ENCODE peak calls at places on chromosomes 3 and 15, in seven cellular contexts. B is IMR-90, Y is stomach, E is body of pancreas, K is erythroblast, J is uterus, C is ovary. U is an unnamed sample.

GRCh38 chr3:53775018-53775417 is 71.2 kb downstream of the CHDH start:
- DNase-seq in C (no peak), J (no peak), Y (no peak), E (no peak), K (no peak), B (no peak), U (no peak)

GRCh38 chr3:54931182-54931581 is 3.3 kb upstream of the LRTM1 start:
- DNase-seq in E (no peak), K (no peak), C (no peak), B (no peak), Y (no peak), J (no peak), U (no peak)

GRCh38 chr3:58059349-58060321 is 51.4 kb downstream of the FLNB start:
- DNase-seq in B (peak; percentile 99), J (peak; percentile 91), Y (peak; percentile 34), E (peak; percentile 65), C (peak; percentile 74), K (peak; percentile 93), U (no peak)

GRCh38 chr15:84034831-84035753 is 200.5 kb upstream of the GOLGA6L4 start:
- DNase-seq in E (peak; percentile 24), Y (no peak), J (no peak), B (peak; percentile 55), K (no peak), C (no peak), U (peak; percentile 4)

GRCh38 chr15:100571592-100572167 is 30.3 kb downstream of the LINS1 start:
- DNase-seq in Y (no peak), C (no peak), J (no peak), K (no peak), E (no peak), B (no peak), U (no peak)

GRCh38 chr3:71219744-71220638 is 363.5 kb downstream of the FOXP1 start:
- DNase-seq in E (no peak), B (no peak), Y (no peak), K (no peak), C (no peak), J (no peak), U (no peak)

GRCh38 chr15:99712415-99712814 is 20.8 kb downstream of the LYSMD4 start:
- DNase-seq in E (no peak), J (no peak), B (no peak), K (no peak), C (no peak), Y (no peak), U (no peak)

GRCh38 chr3:156723182-156723619 is 48.8 kb downstream of the TIPARP start:
- DNase-seq in J (no peak), Y (no peak), C (no peak), K (no peak), E (no peak), B (peak; percentile 53), U (no peak)

GRCh38 chr3:130811552-130811951 is 64.9 kb upstream of the PIK3R4 start:
- DNase-seq in B (no peak), J (no peak), Y (no peak), K (no peak), E (no peak), C (no peak), U (no peak)

GRCh38 chr15:33395376-33395775 is 84.6 kb downstream of the RYR3 start:
- DNase-seq in E (no peak), B (no peak), Y (no peak), C (no peak), J (no peak), K (no peak), U (no peak)

GRCh38 chr15:69478259-69478687 is 25.7 kb downstream of the RPLP1 start:
- DNase-seq in B (peak; percentile 44), C (peak; percentile 61), K (peak; percentile 57), E (peak; percentile 41), Y (peak; percentile 68), J (peak; percentile 46), U (no peak)

GRCh38 chr3:173841334-173841733 is 443.8 kb downstream of the NLGN1 start:
- DNase-seq in Y (no peak), E (no peak), K (no peak), J (no peak), C (no peak), B (no peak), U (no peak)

GRCh38 chr15:87660494-87661129 is 595.9 kb downstream of the NTRK3 start:
- DNase-seq in J (no peak), B (no peak), E (no peak), K (no peak), Y (no peak), C (no peak), U (no peak)

GRCh38 chr15:30042556-30042955 is 40.2 kb upstream of the GOLGA8J start:
- DNase-seq in B (peak; percentile 19), J (no peak), Y (no peak), E (no peak), C (no peak), K (no peak), U (no peak)

GRCh38 chr3:71370467-71370866 is 213.1 kb downstream of the FOXP1 start:
- DNase-seq in Y (no peak), K (no peak), J (no peak), E (no peak), B (no peak), C (no peak), U (no peak)

GRCh38 chr3:95120921-95121320 is 1058.1 kb downstream of the NSUN3 start:
- DNase-seq in C (no peak), Y (no peak), E (no peak), K (no peak), B (no peak), J (no peak), U (no peak)

GRCh38 chr3:186362409-186362757 is 349 bp upstream of the DGKG start:
- DNase-seq in E (no peak), Y (no peak), B (no peak), K (no peak), J (no peak), C (no peak), U (no peak)

GRCh38 chr3:145854486-145854885 is 306.5 kb downstream of the PLOD2 start:
- DNase-seq in C (no peak), B (no peak), K (no peak), E (no peak), J (no peak), Y (no peak), U (no peak)

GRCh38 chr3:183537295-183537730 is 18.2 kb downstream of the KLHL6 start:
- DNase-seq in J (no peak), C (no peak), Y (no peak), K (no peak), B (peak; percentile 49), E (peak; percentile 70), U (peak; percentile 45)

GRCh38 chr15:54960266-54960665 is 236.5 kb downstream of the RSL24D1 start:
- DNase-seq in J (no peak), C (no peak), K (no peak), B (no peak), Y (no peak), E (no peak), U (no peak)

GRCh38 chr15:32959077-32959476 is 235.4 kb downstream of the FMN1 start:
- DNase-seq in K (no peak), E (no peak), J (no peak), B (peak; percentile 92), Y (no peak), C (no peak), U (no peak)

GRCh38 chr3:42655331-42655888 is 1.9 kb downstream of the ZBTB47 start:
- DNase-seq in J (no peak), K (no peak), B (no peak), C (peak; percentile 71), Y (peak; percentile 42), E (no peak), U (no peak)

GRCh38 chr3:42653303-42653559 is 266 bp upstream of the ZBTB47 start:
- DNase-seq in K (no peak), Y (no peak), J (no peak), E (no peak), C (no peak), B (no peak), U (no peak)

GRCh38 chr3:42655980-42656679 is 2.6 kb downstream of the ZBTB47 start:
- DNase-seq in K (no peak), B (peak; percentile 45), J (no peak), E (no peak), Y (no peak), C (peak; percentile 31), U (no peak)

GRCh38 chr3:42653560-42654330 is at the start of gene ZBTB47:
- DNase-seq in C (peak; percentile 66), E (peak; percentile 57), J (no peak), B (no peak), K (no peak), Y (peak; percentile 61), U (no peak)

GRCh38 chr3:42654331-42655201 is 1.1 kb downstream of the ZBTB47 start:
- DNase-seq in C (peak; percentile 82), B (peak; percentile 44), Y (peak; percentile 42), J (peak; percentile 63), K (peak; percentile 37), E (peak; percentile 57), U (no peak)
- TF ChIP-seq POLR2A in C (no peak), B (peak; percentile 49), Y (no peak), J (peak; percentile 36), K (no peak), E (peak; percentile 30), U (peak; percentile 20)

GRCh38 chr3:39383913-39384664 is 919 bp downstream of the SLC25A38 start:
- DNase-seq in E (peak; percentile 98), J (peak; percentile 94), B (peak; percentile 88), K (no peak), C (peak; percentile 96), Y (peak; percentile 99), U (peak; percentile 95)
- TF ChIP-seq POLR2A in E (peak; percentile 96), J (peak; percentile 93), B (peak; percentile 81), K (peak; percentile 97), C (peak; percentile 64), Y (no peak), U (peak; percentile 57)

GRCh38 chr3:46690798-46691197 is 2.7 kb downstream of the ALS2CL start:
- DNase-seq in C (no peak), K (no peak), B (no peak), J (peak; percentile 37), Y (peak; percentile 68), E (peak; percentile 42), U (peak; percentile 59)
- TF ChIP-seq POLR2A in C (no peak), K (no peak), B (no peak), J (no peak), Y (no peak), E (no peak), U (no peak)

GRCh38 chr15:64460737-64461576 is 579 bp downstream of the ZNF609 start:
- DNase-seq in J (peak; percentile 54), E (peak; percentile 50), K (peak; percentile 56), Y (no peak), B (peak; percentile 81), C (peak; percentile 59), U (no peak)
- TF ChIP-seq POLR2A in J (peak; percentile 58), E (peak; percentile 51), K (no peak), Y (no peak), B (no peak), C (peak; percentile 48), U (no peak)

GRCh38 chr3:33426630-33427341 is 13.4 kb downstream of the UBP1 start:
- DNase-seq in E (no peak), B (no peak), C (no peak), K (no peak), J (no peak), Y (no peak), U (no peak)
- TF ChIP-seq POLR2A in E (no peak), B (no peak), C (no peak), K (no peak), J (no peak), Y (no peak), U (no peak)

GRCh38 chr15:68256675-68257450 is 20.7 kb upstream of the FEM1B start:
- DNase-seq in J (peak; percentile 93), K (peak; percentile 75), B (peak; percentile 68), E (peak; percentile 90), C (peak; percentile 90), Y (peak; percentile 79), U (no peak)
- TF ChIP-seq POLR2A in J (peak; percentile 29), K (peak; percentile 57), B (no peak), E (peak; percentile 76), C (peak; percentile 93), Y (no peak), U (no peak)

U was measured in H54.